ENCODE peak calls at places on chromosome 16, in eight cellular contexts. G is activated CD4-positive, CD25-positive, alpha-beta regulatory T cell; T is NCI-H1092; O is CD4-positive, CD25-positive, alpha-beta regulatory T cell; P is HTR-8/SVneo; J is MM.1S; B is frontal cortex; K is H9. F is an unnamed sample.

GRCh38 chr16:16782153-16782552 is 403.2 kb downstream of the NPIPA7 start:
- DNase-seq in K (no peak), J (no peak), G (no peak), T (no peak), P (no peak), B (no peak), O (no peak), F (no peak)

GRCh38 chr16:11141409-11142260 is 114.4 kb downstream of the SOCS1 start:
- DNase-seq in P (no peak), T (no peak), G (no peak), K (no peak), O (no peak), J (no peak), B (no peak), F (no peak)

GRCh38 chr16:80804061-80804450 is 342 bp downstream of the CDYL2 start:
- DNase-seq in J (peak), K (peak), O (peak), G (peak), P (peak), T (no peak), B (peak), F (peak)

GRCh38 chr16:4846503-4846900 is 586 bp downstream of the GLYR1 start:
- DNase-seq in B (no peak), P (peak), K (peak), J (peak), O (peak), T (no peak), G (no peak), F (peak)

GRCh38 chr16:2090819-2091721 is 43.3 kb downstream of the TSC2 start:
- DNase-seq in G (no peak), B (no peak), O (peak), K (peak), P (no peak), J (no peak), T (no peak), F (peak)

GRCh38 chr16:66508261-66508913 is 41.5 kb downstream of the TK2 start:
- DNase-seq in B (no peak), P (no peak), O (no peak), J (no peak), G (no peak), K (no peak), T (no peak), F (no peak)

GRCh38 chr16:23367988-23368387 is 65.9 kb downstream of the SCNN1B start:
- DNase-seq in T (no peak), O (no peak), J (no peak), G (no peak), K (no peak), P (no peak), B (no peak), F (no peak)

GRCh38 chr16:3058173-3059030 is 7.0 kb upstream of the IL32 start:
- DNase-seq in B (peak), T (no peak), O (peak), J (peak), K (peak), G (peak), P (peak), F (no peak)

GRCh38 chr16:84502581-84502980 is 1.9 kb downstream of the MEAK7 start:
- DNase-seq in B (no peak), P (no peak), G (no peak), J (no peak), K (no peak), T (no peak), O (no peak), F (no peak)

GRCh38 chr16:15415411-15416070 is 18.8 kb upstream of the BMERB1 start:
- DNase-seq in G (no peak), T (no peak), O (no peak), B (no peak), K (no peak), P (no peak), J (no peak), F (no peak)

GRCh38 chr16:48340054-48340453 is 45.2 kb downstream of the SIAH1 start:
- DNase-seq in B (no peak), P (no peak), K (no peak), O (no peak), J (no peak), G (no peak), T (no peak), F (no peak)

GRCh38 chr16:75254359-75254837 is 3.0 kb upstream of the BCAR1 start:
- DNase-seq in K (peak), J (no peak), P (peak), T (no peak), O (no peak), B (no peak), G (no peak), F (no peak)

GRCh38 chr16:11004351-11004750 is 60.0 kb downstream of the CLEC16A start:
- DNase-seq in P (no peak), K (no peak), B (no peak), J (no peak), O (no peak), T (no peak), G (no peak), F (no peak)

GRCh38 chr16:1564325-1564724 is 30.9 kb downstream of the TMEM204 start:
- DNase-seq in O (no peak), G (no peak), T (no peak), J (no peak), K (no peak), B (no peak), P (no peak), F (no peak)

GRCh38 chr16:30183236-30183960 is at the start of gene CORO1A:
- DNase-seq in O (peak), B (peak), T (peak), P (peak), K (peak), J (peak), G (peak), F (peak)

GRCh38 chr16:14486520-14487303 is 143.3 kb downstream of the PARN start:
- DNase-seq in G (no peak), O (no peak), P (peak), J (no peak), K (peak), B (peak), T (no peak), F (peak)

GRCh38 chr16:67708368-67708771 is 10.7 kb downstream of the GFOD2 start:
- DNase-seq in B (no peak), P (no peak), O (no peak), G (no peak), T (no peak), K (no peak), J (no peak), F (no peak)

GRCh38 chr16:11315499-11315898 is 29.8 kb upstream of the RMI2 start:
- DNase-seq in O (no peak), G (no peak), B (no peak), T (no peak), K (peak), J (no peak), P (peak), F (peak)

GRCh38 chr16:73010150-73010676 is 37.7 kb downstream of the ZFHX3 start:
- DNase-seq in B (no peak), G (no peak), K (no peak), T (peak), J (no peak), O (no peak), P (no peak), F (no peak)

GRCh38 chr16:46884513-46885293 is 541 bp downstream of the GPT2 start:
- DNase-seq in B (no peak), P (no peak), O (peak), T (no peak), J (peak), K (no peak), G (no peak), F (peak)

GRCh38 chr16:46947900-46948547 is 25.4 kb downstream of the DNAJA2 start:
- DNase-seq in B (no peak), J (peak), G (no peak), O (peak), P (peak), K (no peak), T (no peak), F (peak)

GRCh38 chr16:68481636-68482035 is 33.3 kb upstream of the SMPD3 start:
- DNase-seq in T (no peak), P (no peak), G (no peak), J (no peak), O (no peak), K (no peak), B (no peak), F (no peak)

GRCh38 chr16:67939507-67940435 is 3.1 kb upstream of the PSMB10 start:
- DNase-seq in G (no peak), T (no peak), K (no peak), O (peak), B (no peak), J (no peak), P (no peak), F (no peak)

F was measured in neural crest cell.